ENCODE peak calls at places on chromosomes 3 and 15, in seven cellular contexts. J is Calu3; T is iPS DF 6.9; D is NCI-H1092; Y is fibroblast of the conjunctiva; X is stimulated activated CD8-positive, alpha-beta memory T cell treated with anti-CD3 and anti-CD28 coated beads, Interleukin-15, amount 100 ng/mL, for 4 hours; P is GM19239. M is an unnamed sample.

GRCh38 chr15:41887161-41887560 is 6.7 kb downstream of the SPTBN5 start:
- DNase-seq in J (no peak), T (no peak), D (no peak), Y (no peak), X (no peak), P (no peak), M (no peak)

GRCh38 chr3:55467099-55467498 is 20.0 kb downstream of the WNT5A start:
- DNase-seq in J (no peak), T (no peak), D (no peak), Y (no peak), X (no peak), P (no peak), M (no peak)

GRCh38 chr15:29822100-29822684 is at the start of gene TJP1:
- DNase-seq in J (peak; percentile 69), T (no peak), D (peak; percentile 28), Y (peak; percentile 37), X (no peak), P (no peak), M (peak; percentile 39)

GRCh38 chr15:49852756-49853155 is 231.9 kb downstream of the DTWD1 start:
- DNase-seq in J (no peak), T (no peak), D (no peak), Y (no peak), X (no peak), P (no peak), M (no peak)

GRCh38 chr3:74067296-74067695 is 442.6 kb upstream of the PDZRN3 start:
- DNase-seq in J (no peak), T (no peak), D (peak; percentile 12), Y (peak; percentile 22), X (no peak), P (no peak), M (no peak)

GRCh38 chr3:20145874-20146273 is 40.1 kb downstream of the SGO1 start:
- DNase-seq in J (no peak), T (no peak), D (no peak), Y (no peak), X (no peak), P (no peak), M (no peak)

GRCh38 chr3:169527539-169527938 is 136.0 kb downstream of the MECOM start:
- DNase-seq in J (no peak), T (no peak), D (no peak), Y (no peak), X (no peak), P (no peak), M (no peak)

GRCh38 chr3:32886911-32887310 is 64.5 kb upstream of the CCR4 start:
- DNase-seq in J (peak; percentile 7), T (no peak), D (no peak), Y (no peak), X (no peak), P (no peak), M (no peak)

GRCh38 chr3:65101450-65101849 is 413.6 kb upstream of the ADAMTS9 start:
- DNase-seq in J (no peak), T (no peak), D (no peak), Y (no peak), X (no peak), P (no peak), M (no peak)

GRCh38 chr3:72591522-72592421 is 256.5 kb downstream of the SHQ1 start:
- DNase-seq in J (peak; percentile 30), T (no peak), D (no peak), Y (peak; percentile 81), X (no peak), P (no peak), M (no peak)

GRCh38 chr3:119613201-119613600 is 15.5 kb downstream of the PLA1A start:
- DNase-seq in J (no peak), T (no peak), D (no peak), Y (no peak), X (no peak), P (no peak), M (no peak)

GRCh38 chr3:54954019-54954418 is 26.2 kb upstream of the LRTM1 start:
- DNase-seq in J (no peak), T (no peak), D (no peak), Y (peak; percentile 18), X (no peak), P (no peak), M (no peak)

GRCh38 chr15:95853350-95853749 is 477.1 kb upstream of the NR2F2 start:
- DNase-seq in J (no peak), T (no peak), D (no peak), Y (no peak), X (no peak), P (no peak), M (no peak)

GRCh38 chr3:57556459-57557087 is 499 bp downstream of the PDE12 start:
- DNase-seq in J (peak; percentile 11), T (no peak), D (no peak), Y (no peak), X (no peak), P (peak; percentile 6), M (no peak)

GRCh38 chr3:139111392-139112229 is 66.9 kb upstream of the PRR23C start:
- DNase-seq in J (peak; percentile 92), T (peak; percentile 54), D (peak; percentile 22), Y (peak; percentile 37), X (no peak), P (peak; percentile 43), M (peak; percentile 12)

GRCh38 chr3:151347432-151347831 is 18.1 kb upstream of the P2RY13 start:
- DNase-seq in J (no peak), T (no peak), D (no peak), Y (no peak), X (no peak), P (no peak), M (no peak)

GRCh38 chr15:90000175-90000923 is 775 bp upstream of the ZNF710 start:
- DNase-seq in J (no peak), T (no peak), D (no peak), Y (no peak), X (no peak), P (peak; percentile 68), M (no peak)

GRCh38 chr3:10956531-10956930 is 36.0 kb upstream of the SLC6A1 start:
- DNase-seq in J (no peak), T (no peak), D (no peak), Y (no peak), X (no peak), P (no peak), M (no peak)

GRCh38 chr3:18144571-18144970 is 280.6 kb downstream of the SATB1 start:
- DNase-seq in J (no peak), T (no peak), D (no peak), Y (no peak), X (no peak), P (no peak), M (no peak)

GRCh38 chr3:117512975-117513374 is 803.4 kb downstream of the TUSC7 start:
- DNase-seq in J (no peak), T (no peak), D (no peak), Y (no peak), X (no peak), P (no peak), M (no peak)

GRCh38 chr3:124032351-124032880 is 40.5 kb upstream of the ROPN1 start:
- DNase-seq in J (no peak), T (no peak), D (peak; percentile 92), Y (no peak), X (no peak), P (no peak), M (no peak)

GRCh38 chr3:133943639-133944131 is 48.0 kb upstream of the RAB6B start:
- DNase-seq in J (peak; percentile 82), T (no peak), D (no peak), Y (no peak), X (no peak), P (no peak), M (no peak)

GRCh38 chr15:55741592-55742497 is 1.1 kb downstream of the PRTG start:
- DNase-seq in J (peak; percentile 48), T (no peak), D (peak; percentile 0), Y (no peak), X (no peak), P (no peak), M (peak; percentile 10)

GRCh38 chr3:24494616-24495333 is at the start of gene THRB:
- DNase-seq in J (peak; percentile 83), T (no peak), D (no peak), Y (peak; percentile 39), X (no peak), P (no peak), M (peak; percentile 56)

GRCh38 chr15:42016971-42017370 is 3.9 kb downstream of the PLA2G4E start:
- DNase-seq in J (no peak), T (no peak), D (no peak), Y (no peak), X (no peak), P (no peak), M (no peak)

GRCh38 chr3:177361042-177361938 is 164.0 kb upstream of the TBL1XR1 start:
- DNase-seq in J (no peak), T (no peak), D (no peak), Y (no peak), X (no peak), P (no peak), M (no peak)

GRCh38 chr3:75294124-75294523 is 370.0 kb upstream of the FRG2C start:
- DNase-seq in J (peak; percentile 12), T (peak; percentile 7), D (no peak), Y (no peak), X (no peak), P (peak; percentile 12), M (peak; percentile 2)

GRCh38 chr3:105837143-105837740 is 31.6 kb downstream of the CBLB start:
- DNase-seq in J (no peak), T (no peak), D (peak; percentile 6), Y (no peak), X (no peak), P (peak; percentile 30), M (no peak)

GRCh38 chr15:79778378-79778990 is 118.3 kb downstream of the MTHFS start:
- DNase-seq in J (no peak), T (no peak), D (no peak), Y (no peak), X (no peak), P (no peak), M (no peak)

GRCh38 chr3:50620420-50620819 is 3.5 kb downstream of the MAPKAPK3 start:
- DNase-seq in J (no peak), T (no peak), D (no peak), Y (no peak), X (no peak), P (no peak), M (no peak)

GRCh38 chr3:114508208-114508607 is 214.4 kb downstream of the TIGIT start:
- DNase-seq in J (no peak), T (no peak), D (no peak), Y (no peak), X (no peak), P (no peak), M (no peak)

GRCh38 chr3:53255775-53256703 is at the start of gene TKT:
- DNase-seq in J (peak; percentile 86), T (no peak), D (peak; percentile 42), Y (peak; percentile 76), X (peak; percentile 48), P (peak; percentile 84), M (peak; percentile 63)

GRCh38 chr3:105195260-105195659 is 171.4 kb upstream of the ALCAM start:
- DNase-seq in J (no peak), T (no peak), D (no peak), Y (peak; percentile 5), X (no peak), P (no peak), M (no peak)

GRCh38 chr3:35677797-35678196 is 38.5 kb downstream of the ARPP21 start:
- DNase-seq in J (no peak), T (no peak), D (no peak), Y (no peak), X (no peak), P (no peak), M (no peak)

GRCh38 chr3:150022406-150023238 is 51.9 kb upstream of the PFN2 start:
- DNase-seq in J (no peak), T (no peak), D (no peak), Y (no peak), X (no peak), P (no peak), M (no peak)

GRCh38 chr3:104180906-104181305 is 1185.8 kb upstream of the ALCAM start:
- DNase-seq in J (no peak), T (no peak), D (no peak), Y (peak; percentile 10), X (no peak), P (no peak), M (no peak)

GRCh38 chr3:3701949-3702348 is 97.3 kb upstream of the LRRN1 start:
- DNase-seq in J (no peak), T (no peak), D (no peak), Y (no peak), X (no peak), P (no peak), M (no peak)

GRCh38 chr3:113745273-113746068 is 578 bp downstream of the NAA50 start:
- DNase-seq in J (peak; percentile 76), T (no peak), D (peak; percentile 63), Y (peak; percentile 91), X (peak; percentile 74), P (peak; percentile 53), M (peak; percentile 79)

M was measured in HepG2.